ENCODE peak calls at places on chromosome 2, in four cellular contexts. M is Peyer's patch; O is A549; D is CD4-positive, alpha-beta T cell. S is an unnamed sample. For H3K9me3, the result is how much of the 10 kb centered on the place peaks cover.

GRCh38 chr2:30055548-30055947 is 91.3 kb upstream of the YPEL5 start:
- DNase-seq in M (no peak), D (no peak), O (no peak), S (no peak)

GRCh38 chr2:105610444-105611327 is 134.0 kb upstream of the NCK2 start:
- DNase-seq in O (no peak), M (no peak), D (no peak), S (no peak)

GRCh38 chr2:20516646-20517341 is 69.9 kb downstream of the RHOB start:
- DNase-seq in M (no peak), D (no peak), O (no peak), S (no peak)

GRCh38 chr2:226080323-226080722 is 680.8 kb downstream of the NYAP2 start:
- DNase-seq in D (no peak), M (no peak), O (no peak), S (no peak)

GRCh38 chr2:215413974-215414373 is 21.9 kb downstream of the FN1 start:
- DNase-seq in O (no peak), M (no peak), D (no peak), S (no peak)

GRCh38 chr2:216315817-216316603 is 56.3 kb downstream of the MARCHF4 start:
- DNase-seq in M (no peak), O (peak), D (no peak), S (no peak)

GRCh38 chr2:14565666-14566065 is 66.9 kb upstream of the LRATD1 start:
- DNase-seq in O (no peak), M (no peak), D (no peak), S (no peak)

GRCh38 chr2:46967990-46968647 is 52.5 kb upstream of the MCFD2 start:
- DNase-seq in M (peak), O (peak), D (no peak), S (peak)

GRCh38 chr2:134399096-134399495 is 145.2 kb downstream of the MGAT5 start:
- DNase-seq in O (no peak), D (no peak), M (no peak), S (no peak)

DNA sequence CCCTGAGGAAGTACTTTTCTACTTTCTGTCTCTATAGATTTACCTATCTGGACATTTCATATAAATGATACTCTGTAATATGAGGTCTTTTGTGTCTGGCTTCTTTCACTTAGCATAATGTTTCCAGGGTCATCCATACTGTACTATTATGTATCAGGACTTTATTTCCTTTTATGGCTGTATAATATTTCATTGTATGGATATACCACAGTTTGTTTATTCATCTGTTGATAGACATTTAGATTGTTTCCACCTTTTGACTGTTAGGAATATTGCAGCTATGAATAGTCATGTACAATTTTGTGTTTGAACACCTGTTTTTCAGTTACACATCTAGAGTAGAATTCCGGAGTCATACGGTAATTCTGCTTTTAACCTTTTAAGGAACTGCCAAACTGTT is 73.8 kb downstream of the TMEM185B start:
- DNase-seq in D (no peak), M (no peak), O (no peak), S (no peak)
- H3K9me3 ChIP-seq in D (under half), M (under half), O (under half), S (under half)

GRCh38 chr2:151810506-151810905 is 17.7 kb downstream of the ARL5A start:
- DNase-seq in O (no peak), M (no peak), D (no peak), S (no peak)

GRCh38 chr2:151819920-151820319 is 8.3 kb downstream of the ARL5A start:
- DNase-seq in O (no peak), M (no peak), D (no peak), S (no peak)

GRCh38 chr2:151817929-151818328 is 10.3 kb downstream of the ARL5A start:
- DNase-seq in D (no peak), O (no peak), M (no peak), S (no peak)

GRCh38 chr2:151816858-151817257 is 11.4 kb downstream of the ARL5A start:
- DNase-seq in M (no peak), O (no peak), D (no peak), S (no peak)

DNA sequence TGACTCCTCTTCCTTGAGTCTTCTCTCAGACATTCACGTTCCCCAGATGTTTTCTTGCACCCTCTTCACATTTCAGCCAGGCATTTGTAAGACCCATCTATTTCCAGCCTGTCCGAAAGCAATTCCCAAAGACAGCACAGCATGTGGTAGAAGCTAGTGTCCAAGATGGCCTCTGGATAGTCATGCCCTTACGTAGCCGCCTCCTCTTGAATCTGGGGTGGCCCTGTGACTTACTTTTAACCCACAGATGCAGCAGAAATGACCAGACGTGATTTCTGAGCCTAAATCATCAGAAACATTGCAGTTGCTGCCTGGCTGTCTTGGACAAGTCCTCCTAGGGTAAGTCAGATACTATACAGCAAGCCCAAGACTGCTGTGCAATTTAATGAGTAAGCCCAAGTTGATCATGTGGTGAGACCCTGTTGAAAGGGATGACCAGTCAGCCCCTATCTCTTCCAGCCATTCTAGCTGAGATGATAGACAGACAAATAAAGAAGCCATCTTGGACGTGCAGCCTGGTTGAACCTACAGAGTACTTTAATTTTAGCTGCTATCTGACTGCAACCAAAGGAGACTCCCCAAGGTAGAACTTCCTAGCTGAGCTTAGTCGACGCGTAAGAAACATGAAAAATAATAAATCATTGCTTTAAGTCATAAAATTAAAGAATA is 12.3 kb downstream of the ARL5A start:
- DNase-seq in D (no peak), O (no peak), M (no peak), S (no peak)
- H3K9me3 ChIP-seq in D (under half), O (under half), M (under half), S (under half)

GRCh38 chr2:1891147-1891546 is 146.8 kb upstream of the PXDN start:
- DNase-seq in M (no peak), O (peak), D (no peak), S (no peak)
- H3K9me3 ChIP-seq in M (under half), O (under half), D (under half), S (under half)

GRCh38 chr2:150276737-150277136 is 210.7 kb downstream of the RND3 start:
- DNase-seq in O (no peak), M (no peak), D (no peak), S (no peak)
- H3K9me3 ChIP-seq in O (under half), M (under half), D (under half), S (under half)

S was measured in right atrium auricular region.